ENCODE peak calls at places on chromosomes 4 and X, in eight cellular contexts. W is HCT116, F is sigmoid colon, X is K562, U is HepG2, O is GM12878, C is suprapubic skin, M is stomach. G is an unnamed sample.
A peak's percentile ranks its signal among the peaks of the same experiment; 100 is the strongest.

GRCh38 chrX:154043003-154043402 is 23.3 kb upstream of the IRAK1 start:
- DNase-seq in C (no peak), X (no peak), M (no peak), F (no peak), O (no peak), U (no peak), W (no peak), G (no peak)

GRCh38 chr4:94127707-94128328 is 79.8 kb upstream of the SMARCAD1 start:
- DNase-seq in X (peak; percentile 29), O (no peak), U (peak; percentile 30), F (no peak), W (peak; percentile 50), M (no peak), C (no peak), G (no peak)

GRCh38 chr4:87589531-87589930 is 18.8 kb upstream of the DSPP start:
- DNase-seq in W (no peak), C (no peak), U (no peak), X (no peak), F (no peak), M (no peak), O (no peak), G (no peak)

GRCh38 chrX:7133036-7133412 is 14.5 kb upstream of the STS start:
- DNase-seq in M (no peak), F (no peak), O (no peak), W (no peak), C (no peak), U (no peak), X (peak; percentile 82), G (no peak)

GRCh38 chrX:107480272-107480671 is 30.8 kb downstream of the FRMPD3 start:
- DNase-seq in U (no peak), X (no peak), F (no peak), W (no peak), M (no peak), C (no peak), O (no peak), G (no peak)

GRCh38 chr4:110586137-110586850 is 36.6 kb downstream of the PITX2 start:
- DNase-seq in F (no peak), O (no peak), M (no peak), X (peak; percentile 4), U (no peak), C (no peak), W (peak; percentile 31), G (no peak)

GRCh38 chrX:136260801-136261200 is 9.6 kb upstream of the MAP7D3 start:
- DNase-seq in W (no peak), X (no peak), C (no peak), F (no peak), O (no peak), M (no peak), U (no peak), G (no peak)

GRCh38 chr4:152106113-152106763 is 345.4 kb upstream of the GATB start:
- DNase-seq in O (no peak), F (peak; percentile 81), M (peak; percentile 66), W (peak; percentile 83), C (no peak), U (peak; percentile 38), X (peak; percentile 31), G (no peak)

GRCh38 chr4:25938251-25939186 is 24.5 kb downstream of the SMIM20 start:
- DNase-seq in C (no peak), W (no peak), U (no peak), M (no peak), X (no peak), F (no peak), O (peak; percentile 85), G (no peak)

GRCh38 chrX:155148724-155149537 is 67.3 kb upstream of the VBP1 start:
- DNase-seq in F (no peak), W (no peak), C (no peak), U (peak; percentile 15), M (no peak), O (no peak), X (peak; percentile 34), G (no peak)

GRCh38 chrX:47200385-47201150 is 6.9 kb downstream of the UBA1 start:
- DNase-seq in U (peak; percentile 42), M (no peak), O (no peak), W (no peak), X (no peak), F (no peak), C (no peak), G (no peak)

GRCh38 chr4:118338981-118339765 is 13.6 kb downstream of the PRSS12 start:
- DNase-seq in U (no peak), M (no peak), W (no peak), X (no peak), C (no peak), O (no peak), F (no peak), G (no peak)

GRCh38 chrX:54479471-54480122 is 16.4 kb downstream of the FGD1 start:
- DNase-seq in C (no peak), U (no peak), X (no peak), O (no peak), F (no peak), M (no peak), W (no peak), G (peak; percentile 35)

GRCh38 chr4:142408003-142408441 is 438.1 kb downstream of the INPP4B start:
- DNase-seq in W (no peak), C (no peak), M (no peak), F (no peak), X (no peak), U (no peak), O (no peak), G (no peak)

GRCh38 chrX:18946157-18946556 is 37.8 kb downstream of the PHKA2 start:
- DNase-seq in U (no peak), M (no peak), O (no peak), C (no peak), W (no peak), F (no peak), X (no peak), G (no peak)

GRCh38 chrX:47384502-47384901 is 14.1 kb downstream of the ZNF157 start:
- DNase-seq in F (peak; percentile 80), W (peak; percentile 61), U (peak; percentile 64), M (peak; percentile 76), O (peak; percentile 21), C (no peak), X (peak; percentile 75), G (peak; percentile 80)

GRCh38 chr4:40722576-40723161 is 27.1 kb upstream of the NSUN7 start:
- DNase-seq in U (no peak), X (peak; percentile 8), C (no peak), F (no peak), M (no peak), O (peak; percentile 66), W (no peak), G (no peak)

GRCh38 chr4:45183905-45184304 is 457.5 kb upstream of the GNPDA2 start:
- DNase-seq in F (no peak), W (no peak), C (no peak), M (no peak), X (no peak), O (no peak), U (no peak), G (no peak)

GRCh38 chr4:156547439-156547838 is 424.2 kb downstream of the PDGFC start:
- DNase-seq in O (no peak), U (no peak), C (no peak), X (no peak), M (no peak), F (no peak), W (no peak), G (no peak)

GRCh38 chr4:89336818-89337395 is 29.3 kb upstream of the GPRIN3 start:
- DNase-seq in O (no peak), F (no peak), U (no peak), X (no peak), W (no peak), C (no peak), M (no peak), G (no peak)

GRCh38 chr4:88823058-88823919 is 125.7 kb upstream of the NAP1L5 start:
- DNase-seq in O (peak; percentile 57), C (peak; percentile 90), X (peak; percentile 92), W (peak; percentile 29), M (peak; percentile 89), U (peak; percentile 61), F (peak; percentile 97), G (peak; percentile 91)

GRCh38 chr4:60724623-60725022 is 475.5 kb upstream of the ADGRL3 start:
- DNase-seq in W (no peak), U (no peak), F (no peak), O (no peak), X (no peak), C (no peak), M (no peak), G (no peak)

GRCh38 chrX:123830309-123830708 is 29.5 kb upstream of the XIAP start:
- DNase-seq in O (peak; percentile 64), W (no peak), C (no peak), M (peak; percentile 36), X (no peak), U (peak; percentile 91), F (no peak), G (no peak)

GRCh38 chr4:159516556-159516955 is 413.7 kb downstream of the RAPGEF2 start:
- DNase-seq in U (no peak), O (no peak), X (no peak), C (no peak), F (no peak), W (no peak), M (no peak), G (no peak)

GRCh38 chr4:19324175-19324574 is 927.5 kb upstream of the SLIT2 start:
- DNase-seq in U (no peak), C (no peak), M (no peak), W (no peak), O (no peak), X (no peak), F (no peak), G (no peak)
- TF ChIP-seq POLR2AphosphoS5 in U (no peak), C (no peak), M (no peak), W (no peak), O (no peak), X (no peak), F (no peak), G (no peak)

DNA sequence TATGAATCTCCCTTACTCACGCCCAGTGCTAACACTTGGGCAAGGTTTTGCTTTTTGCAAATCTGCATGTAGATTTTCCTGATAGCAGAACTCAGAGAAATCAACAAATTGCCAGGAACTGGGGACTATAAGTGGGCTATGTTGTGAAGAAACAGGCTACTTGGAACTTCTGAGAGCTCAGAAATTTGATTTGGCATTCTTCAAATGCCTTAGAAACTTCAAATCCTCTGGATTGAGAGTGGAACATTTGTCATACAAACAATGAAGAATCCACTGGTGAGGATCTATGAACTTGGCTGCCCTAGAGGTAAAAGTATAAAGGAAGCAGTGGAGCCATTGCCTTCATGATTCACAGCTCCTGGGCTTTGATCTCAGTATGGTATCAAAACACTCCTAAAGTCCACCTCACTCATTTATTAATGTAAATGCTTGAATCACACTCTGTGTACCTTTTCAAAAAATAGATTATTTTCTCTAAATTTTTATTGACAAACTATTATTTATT is 126.0 kb downstream of the GLRA3 start:
- DNase-seq in M (no peak), U (no peak), X (no peak), F (no peak), O (no peak), C (no peak), W (no peak), G (no peak)
- TF ChIP-seq CTCF in M (no peak), U (no peak), X (no peak), F (no peak), O (no peak), C (no peak), W (no peak), G (no peak)

GRCh38 chr4:169268951-169269781 is 1.6 kb downstream of the SH3RF1 start:
- DNase-seq in M (no peak), C (no peak), W (no peak), X (no peak), U (peak; percentile 75), O (no peak), F (no peak), G (no peak)
- TF ChIP-seq POLR2A in M (no peak), C (no peak), W (no peak), X (no peak), U (no peak), O (no peak), F (no peak), G (no peak)

GRCh38 chr4:46386570-46386969 is 3.4 kb downstream of the GABRA2 start:
- DNase-seq in U (peak; percentile 28), W (no peak), X (peak; percentile 23), M (no peak), O (no peak), F (no peak), C (no peak), G (no peak)
- TF ChIP-seq POLR2AphosphoS5 in U (no peak), W (no peak), X (no peak), M (no peak), O (no peak), F (no peak), C (no peak), G (no peak)